ENCODE peak calls at places on chromosomes 11 and 22, in six cellular contexts. Y is COR-L47; A is AG20443; B is stimulated activated effector memory CD8-positive, alpha-beta T cell treated with anti-CD3 and anti-CD28 coated beads, Interleukin-12 subunit alpha, Interleukin-12 subunit beta, amount 100 ng/mL, for 72 hours; Q is Calu3; R is T-helper 2 cell treated with Interferon-gamma antibody and Interleukin-4, amounts not matched to agents 5 μg/mL and 100 μg/mL, for 36 hours. H is an unnamed sample.

GRCh38 chr11:34342008-34342533 is 15.7 kb downstream of the ABTB2 start:
- DNase-seq in Y (no peak), A (no peak), B (no peak), Q (no peak), R (no peak), H (no peak)

GRCh38 chr11:1180171-1180570 is 22.4 kb downstream of the MUC5AC start:
- DNase-seq in Y (no peak), A (no peak), B (no peak), Q (no peak), R (no peak), H (no peak)

GRCh38 chr11:14300661-14301304 is 58.2 kb downstream of the RRAS2 start:
- DNase-seq in Y (peak), A (peak), B (peak), Q (peak), R (peak), H (peak)

GRCh38 chr11:76666830-76667229 is 3.7 kb downstream of the LRRC32 start:
- DNase-seq in Y (no peak), A (no peak), B (no peak), Q (no peak), R (no peak), H (no peak)

GRCh38 chr22:28773461-28773867 is 969 bp downstream of the CCDC117 start:
- DNase-seq in Y (no peak), A (peak), B (no peak), Q (no peak), R (peak), H (no peak)

GRCh38 chr11:70595452-70595851 is 197.1 kb downstream of the CTTN start:
- DNase-seq in Y (no peak), A (no peak), B (no peak), Q (no peak), R (no peak), H (no peak)

GRCh38 chr11:103534191-103534590 is 425.0 kb downstream of the DYNC2H1 start:
- DNase-seq in Y (no peak), A (no peak), B (no peak), Q (no peak), R (no peak), H (no peak)

GRCh38 chr22:44964722-44965078 is 45.1 kb downstream of the PHF21B start:
- DNase-seq in Y (no peak), A (no peak), B (no peak), Q (no peak), R (no peak), H (no peak)

GRCh38 chr11:59187587-59187986 is 15.7 kb downstream of the DTX4 start:
- DNase-seq in Y (no peak), A (peak), B (no peak), Q (no peak), R (no peak), H (no peak)

GRCh38 chr11:10520562-10520961 is 20.4 kb downstream of the RNF141 start:
- DNase-seq in Y (no peak), A (no peak), B (no peak), Q (no peak), R (no peak), H (no peak)